ENCODE peak calls at places on chromosomes 7 and 10, in six cellular contexts. O is GM06990; W is activated naive CD8-positive, alpha-beta T cell treated with anti-CD3 and anti-CD28 coated beads, Interleukin-2, amount 50 U/mL, for 24 hours; B is stomach; C is stimulated activated CD4-positive, alpha-beta T cell treated with anti-CD3 and anti-CD28 coated beads, Interleukin-1b, Interleukin-23, amount 100 ng/mL, for 1 hour; A is T follicular helper cell. M is an unnamed sample.

GRCh38 chr10:127275272-127275671 is 78.9 kb upstream of the INSYN2A start:
- DNase-seq in W (no peak), B (no peak), O (no peak), A (no peak), C (no peak), M (no peak)

GRCh38 chr10:58457761-58458616 is 54.7 kb upstream of the BICC1 start:
- DNase-seq in B (no peak), C (no peak), A (no peak), W (no peak), O (no peak), M (no peak)

GRCh38 chr7:140367528-140367927 is 30.8 kb downstream of the SLC37A3 start:
- DNase-seq in O (no peak), B (no peak), A (no peak), W (no peak), C (no peak), M (no peak)

GRCh38 chr10:31656820-31657470 is 271.7 kb downstream of the ARHGAP12 start:
- DNase-seq in W (no peak), O (no peak), A (no peak), C (no peak), B (no peak), M (no peak)

GRCh38 chr7:8154290-8154689 is 107.7 kb downstream of the ICA1 start:
- DNase-seq in B (no peak), O (no peak), C (no peak), W (no peak), A (no peak), M (no peak)

GRCh38 chr10:100817268-100817839 is 72.0 kb downstream of the PAX2 start:
- DNase-seq in C (no peak), A (no peak), O (no peak), W (no peak), B (no peak), M (no peak)

GRCh38 chr10:78540355-78541076 is 506.9 kb downstream of the RPS24 start:
- DNase-seq in B (no peak), C (no peak), O (no peak), A (no peak), W (no peak), M (no peak)

GRCh38 chr7:14332155-14332554 is 342.7 kb upstream of the ETV1 start:
- DNase-seq in B (no peak), O (no peak), A (no peak), W (no peak), C (no peak), M (no peak)

GRCh38 chr7:53466396-53466795 is 431.0 kb downstream of the POM121L12 start:
- DNase-seq in A (no peak), W (no peak), O (no peak), B (no peak), C (no peak), M (no peak)

GRCh38 chr7:99098824-99099498 is 44.9 kb downstream of the SMURF1 start:
- DNase-seq in B (no peak), O (no peak), W (no peak), A (no peak), C (no peak), M (no peak)

GRCh38 chr10:4656576-4657194 is 169.3 kb upstream of the AKR1E2 start:
- DNase-seq in O (no peak), A (peak), W (peak), B (peak), C (peak), M (no peak)

GRCh38 chr7:26659121-26659520 is 205.3 kb downstream of the SKAP2 start:
- DNase-seq in B (no peak), A (no peak), W (no peak), O (no peak), C (no peak), M (no peak)

GRCh38 chr7:140673063-140673769 is 471 bp downstream of the ADCK2 start:
- DNase-seq in W (peak), A (peak), C (peak), B (peak), O (peak), M (no peak)

GRCh38 chr7:39356531-39356930 is 209.7 kb upstream of the YAE1 start:
- DNase-seq in O (no peak), C (no peak), W (no peak), A (no peak), B (no peak), M (no peak)

GRCh38 chr7:151793531-151793935 is 83.4 kb downstream of the PRKAG2 start:
- DNase-seq in C (no peak), B (peak), O (no peak), W (no peak), A (no peak), M (no peak)

GRCh38 chr7:92621026-92621540 is 30.9 kb upstream of the FAM133B start:
- DNase-seq in C (peak), O (peak), B (peak), A (peak), W (peak), M (no peak)

GRCh38 chr10:114930320-114930719 is 7.7 kb upstream of the TRUB1 start:
- DNase-seq in C (no peak), A (no peak), B (no peak), O (no peak), W (no peak), M (no peak)

GRCh38 chr10:116185199-116185598 is 87.8 kb downstream of the GFRA1 start:
- DNase-seq in W (no peak), C (no peak), O (no peak), B (no peak), A (no peak), M (no peak)

GRCh38 chr10:32983333-32983909 is 25.4 kb upstream of the ITGB1 start:
- DNase-seq in O (no peak), W (peak), A (no peak), B (no peak), C (no peak), M (no peak)

GRCh38 chr7:6234384-6234783 is 38.0 kb downstream of the CYTH3 start:
- DNase-seq in W (peak), B (no peak), O (peak), A (no peak), C (no peak), M (no peak)

GRCh38 chr10:67697646-67698245 is 1.8 kb upstream of the CTNNA3 start:
- DNase-seq in A (no peak), O (no peak), C (no peak), B (no peak), W (peak), M (no peak)

GRCh38 chr7:7642081-7642480 is 1.5 kb downstream of the UMAD1 start:
- DNase-seq in O (no peak), W (no peak), A (no peak), B (peak), C (no peak), M (no peak)

GRCh38 chr7:113076703-113077102 is 9.9 kb downstream of the GPR85 start:
- DNase-seq in B (no peak), W (no peak), A (no peak), C (no peak), O (no peak), M (no peak)

GRCh38 chr7:158145370-158145769 is 442.3 kb downstream of the PTPRN2 start:
- DNase-seq in B (no peak), A (no peak), W (no peak), O (no peak), C (no peak), M (no peak)

GRCh38 chr7:44607141-44608068 is 978 bp downstream of the OGDH start:
- DNase-seq in W (no peak), A (no peak), B (no peak), C (no peak), O (no peak), M (no peak)

GRCh38 chr10:102644066-102644645 is at the start of gene TRIM8:
- DNase-seq in W (peak), O (peak), C (no peak), B (peak), A (no peak), M (no peak)

GRCh38 chr10:49735848-49736563 is 26.1 kb downstream of the OGDHL start:
- DNase-seq in W (no peak), A (no peak), B (peak), C (no peak), O (no peak), M (no peak)

GRCh38 chr7:130154131-130154500 is 51.1 kb downstream of the TMEM209 start:
- DNase-seq in C (no peak), W (no peak), A (no peak), B (no peak), O (no peak), M (no peak)

GRCh38 chr10:92470026-92470425 is 103.9 kb downstream of the IDE start:
- DNase-seq in W (no peak), B (no peak), O (no peak), A (no peak), C (no peak), M (no peak)

M was measured in thoracic aorta.